ENCODE peak calls at places on chromosomes 16 and 17, in seven cellular contexts. Y is RWPE1; I is stimulated activated CD4-positive, alpha-beta T cell treated with anti-CD3 and anti-CD28 coated beads, TNF-alpha, amount 100 ng/mL, for 24 hours; N is HT1080; Q is body of pancreas; X is SJCRH30; M is activated T-helper 9 cell treated with anti-CD3 and anti-CD28 coated beads, Interleukin-2, amount 50 U/mL, for 16 hours. O is an unnamed sample.

GRCh38 chr16:425082-425718 is at the start of gene RAB11FIP3:
- DNase-seq in Y (peak), I (peak), N (peak), Q (peak), X (peak), M (peak), O (peak)

GRCh38 chr17:7281953-7282751 is 634 bp downstream of the SLC2A4 start:
- DNase-seq in Y (no peak), I (no peak), N (no peak), Q (no peak), X (peak), M (no peak), O (no peak)

GRCh38 chr17:27560668-27561067 is 70.3 kb upstream of the LGALS9 start:
- DNase-seq in Y (no peak), I (no peak), N (no peak), Q (peak), X (peak), M (no peak), O (peak)

GRCh38 chr17:73393381-73393780 is 81.6 kb upstream of the CDC42EP4 start:
- DNase-seq in Y (no peak), I (no peak), N (no peak), Q (no peak), X (no peak), M (no peak), O (no peak)

GRCh38 chr17:50139950-50140885 is 10.3 kb upstream of the SAMD14 start:
- DNase-seq in Y (peak), I (peak), N (peak), Q (peak), X (peak), M (peak), O (peak)

GRCh38 chr16:56910114-56910511 is 21.8 kb upstream of the HERPUD1 start:
- DNase-seq in Y (no peak), I (no peak), N (no peak), Q (no peak), X (no peak), M (no peak), O (peak)

GRCh38 chr17:40491486-40491885 is 9.9 kb downstream of the TNS4 start:
- DNase-seq in Y (no peak), I (no peak), N (no peak), Q (no peak), X (no peak), M (no peak), O (no peak)

GRCh38 chr16:53678756-53679334 is 24.8 kb downstream of the RPGRIP1L start:
- DNase-seq in Y (no peak), I (no peak), N (no peak), Q (no peak), X (no peak), M (no peak), O (peak)

GRCh38 chr17:4891405-4892062 is 7.8 kb upstream of the C17orf107 start:
- DNase-seq in Y (no peak), I (no peak), N (no peak), Q (no peak), X (no peak), M (no peak), O (no peak)

GRCh38 chr17:19344311-19345066 is 18.0 kb downstream of the B9D1 start:
- DNase-seq in Y (no peak), I (no peak), N (no peak), Q (no peak), X (no peak), M (no peak), O (no peak)

GRCh38 chr17:27810211-27810901 is 10.0 kb upstream of the NOS2 start:
- DNase-seq in Y (no peak), I (peak), N (no peak), Q (no peak), X (no peak), M (no peak), O (peak)

GRCh38 chr17:76527430-76528111 is 9.9 kb downstream of the CYGB start:
- DNase-seq in Y (no peak), I (no peak), N (peak), Q (no peak), X (peak), M (no peak), O (peak)

GRCh38 chr17:8606415-8606814 is 24.1 kb downstream of the MYH10 start:
- DNase-seq in Y (no peak), I (no peak), N (no peak), Q (no peak), X (peak), M (no peak), O (no peak)

O was measured in M059J.